ENCODE peak calls at places on chromosomes 13 and 19, in ten cellular contexts. N is IMR-90; A is fibroblast of lung; I is CD8-positive, alpha-beta T cell; Y is heart left ventricle; E is naive thymus-derived CD4-positive, alpha-beta T cell; H is lung; K is lower lobe of right lung; W is body of pancreas; V is pancreas. Z is an unnamed sample. For H3K27me3 and H3K4me1, the result is how much of the 10 kb centered on the place peaks cover.

GRCh38 chr13:110616103-110617101 is 1.1 kb downstream of the NAXD start:
- DNase-seq in H (peak), Y (no peak), I (peak), V (peak), N (peak), A (peak), W (peak), E (peak), K (no peak), Z (no peak)

GRCh38 chr19:10259162-10259905 is 7.3 kb downstream of the MRPL4 start:
- DNase-seq in A (peak), N (peak), Y (peak), K (peak), H (peak), W (peak), I (peak), V (peak), E (peak), Z (peak)

GRCh38 chr19:4713384-4713951 is 10.2 kb downstream of the DPP9 start:
- DNase-seq in W (peak), H (peak), I (no peak), N (peak), E (no peak), K (no peak), Y (peak), V (peak), A (peak), Z (peak)

GRCh38 chr13:57716295-57716694 is 84.8 kb downstream of the PCDH17 start:
- DNase-seq in I (no peak), N (no peak), H (peak), V (no peak), W (peak), Y (no peak), E (no peak), A (no peak), K (no peak), Z (no peak)

GRCh38 chr19:8017808-8018207 is 12.4 kb upstream of the ELAVL1 start:
- DNase-seq in Y (no peak), N (no peak), V (no peak), H (no peak), A (no peak), W (no peak), E (peak), K (peak), I (peak), Z (no peak)

GRCh38 chr13:82010780-82011179 is 1669.9 kb upstream of the SPRY2 start:
- DNase-seq in A (peak), Y (no peak), H (no peak), W (no peak), N (no peak), I (no peak), K (no peak), V (no peak), E (no peak), Z (no peak)

GRCh38 chr13:31044658-31045620 is 112.5 kb downstream of the TEX26 start:
- DNase-seq in V (no peak), E (no peak), A (no peak), W (no peak), K (no peak), Y (no peak), I (no peak), N (no peak), H (no peak), Z (no peak)

GRCh38 chr13:42580644-42581043 is 6.7 kb downstream of the TNFSF11 start:
- DNase-seq in V (no peak), W (no peak), E (no peak), Y (no peak), I (no peak), H (no peak), A (no peak), N (no peak), K (no peak), Z (no peak)

GRCh38 chr13:42876810-42877550 is 95.6 kb downstream of the FAM216B start:
- DNase-seq in K (no peak), H (no peak), Y (no peak), V (no peak), N (peak), A (peak), I (no peak), E (no peak), W (no peak), Z (no peak)

GRCh38 chr19:14871619-14872230 is 14.2 kb downstream of the OR7A17 start:
- DNase-seq in K (no peak), A (no peak), E (no peak), V (no peak), I (no peak), H (no peak), W (no peak), Y (no peak), N (peak), Z (no peak)

GRCh38 chr19:47776568-47776967 is 1.9 kb upstream of the SELENOW start:
- DNase-seq in K (no peak), N (no peak), V (no peak), H (no peak), I (no peak), Y (no peak), W (no peak), E (no peak), A (peak), Z (no peak)

GRCh38 chr13:25037057-25037813 is 58.7 kb upstream of the PABPC3 start:
- DNase-seq in H (peak), W (peak), Y (no peak), E (peak), A (peak), V (peak), K (no peak), I (peak), N (peak), Z (no peak)

GRCh38 chr13:105276571-105276970 is 1258.9 kb downstream of the EFNB2 start:
- DNase-seq in W (no peak), A (no peak), K (no peak), V (no peak), I (no peak), N (no peak), H (no peak), E (no peak), Y (no peak), Z (no peak)

GRCh38 chr13:73158851-73159250 is 100.0 kb downstream of the KLF5 start:
- DNase-seq in W (no peak), N (peak), H (no peak), K (no peak), I (no peak), A (peak), Y (no peak), E (no peak), V (no peak), Z (no peak)

DNA sequence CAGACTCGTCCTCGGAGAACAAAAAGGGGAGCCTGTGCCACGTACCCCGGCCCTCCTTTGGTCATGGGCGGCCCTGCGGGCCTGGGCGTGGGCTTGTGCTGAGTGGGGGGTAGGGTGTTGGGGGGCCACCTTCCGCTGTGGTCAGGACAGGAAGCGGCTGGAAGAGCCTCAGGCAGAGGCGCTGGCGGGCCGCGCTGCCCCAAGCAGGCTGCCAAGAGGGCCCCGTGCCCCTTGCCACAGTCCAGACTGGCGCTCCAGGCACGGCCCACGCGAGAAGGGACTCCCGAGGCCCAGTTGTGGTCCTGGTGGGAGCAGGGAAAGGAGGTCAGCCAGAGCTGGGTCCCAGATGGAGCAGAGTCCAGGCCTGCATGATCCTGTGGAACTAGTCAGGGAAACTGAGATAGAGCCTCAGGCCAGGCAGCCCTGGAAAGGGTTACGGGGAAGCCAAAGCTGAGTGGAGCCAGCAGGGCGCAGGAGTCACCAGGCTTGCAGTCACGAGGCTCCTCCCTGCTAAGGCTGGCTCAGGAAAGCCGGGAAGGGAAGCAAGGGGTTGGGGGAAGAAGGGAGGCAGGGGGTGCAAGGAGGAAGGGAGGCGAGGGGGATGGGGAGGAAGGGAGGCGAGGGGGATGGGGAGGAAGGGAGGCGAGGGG is 135.0 kb downstream of the CRYL1 start:
- DNase-seq in K (no peak), A (no peak), I (no peak), H (no peak), Y (no peak), V (no peak), E (no peak), W (no peak), N (no peak), Z (peak)
- H3K27ac ChIP-seq in K (no peak), A (no peak), I (no peak), H (no peak), Y (no peak), V (no peak), E (no peak), W (no peak), N (no peak), Z (no peak)

GRCh38 chr19:46634656-46635218 is 1.3 kb downstream of the GNG8 start:
- DNase-seq in Y (no peak), V (no peak), H (no peak), K (no peak), N (no peak), I (no peak), E (no peak), A (no peak), W (no peak), Z (no peak)
- H3K27me3 ChIP-seq in Y (under half), V (under half), H (under half), K (under half), N (under half), I (under half), E (under half), A (under half), W (under half), Z (under half)

GRCh38 chr19:13092206-13092605 is 10.5 kb downstream of the LYL1 start:
- DNase-seq in A (no peak), E (no peak), V (no peak), H (no peak), I (no peak), Y (no peak), N (no peak), W (no peak), K (no peak), Z (no peak)
- H3K4me1 ChIP-seq in A (under half), E (under half), V (under half), H (under half), I (under half), Y (under half), N (under half), W (under half), K (half or more), Z (under half)

GRCh38 chr19:18453269-18454024 is 15.5 kb upstream of the ISYNA1 start:
- DNase-seq in H (no peak), A (no peak), I (no peak), N (peak), V (no peak), W (no peak), K (no peak), E (no peak), Y (no peak), Z (no peak)
- H3K27ac ChIP-seq in H (no peak), A (no peak), I (no peak), N (no peak), V (no peak), W (no peak), K (no peak), E (no peak), Y (no peak), Z (no peak)

DNA sequence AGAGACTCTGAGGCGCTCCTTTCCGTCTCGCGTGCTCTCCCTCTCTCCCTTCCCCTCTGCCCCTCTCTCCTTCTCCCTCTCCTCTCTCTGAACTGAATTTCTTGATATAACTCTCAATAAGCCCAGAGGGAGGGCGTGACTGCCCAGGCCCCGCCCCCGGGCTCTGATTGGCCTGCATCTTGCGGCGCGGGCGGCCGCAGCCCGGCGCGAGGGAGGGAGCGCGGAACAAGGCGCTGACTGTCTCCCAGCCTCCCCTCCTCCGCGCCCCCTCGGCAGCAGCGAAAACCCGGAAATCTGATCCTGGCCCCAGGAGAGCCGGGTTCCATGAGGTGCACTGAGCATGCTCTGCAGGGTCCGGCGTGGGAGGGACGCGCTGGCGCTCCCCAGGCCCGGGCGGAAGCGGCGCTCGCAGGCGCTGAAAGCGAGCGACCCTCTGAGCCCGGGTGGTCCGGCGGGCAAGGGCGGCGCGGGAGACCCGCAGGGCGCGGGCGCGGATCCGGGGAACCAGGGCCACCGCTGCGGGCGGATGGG is at the start of gene PCDH9:
- DNase-seq in Y (peak), E (peak), H (peak), K (peak), V (peak), N (peak), A (peak), W (peak), I (peak), Z (peak)
- H3K27me3 ChIP-seq in Y (under half), E (under half), H (under half), K (under half), V (under half), N (under half), A (under half), W (under half), I (under half), Z (under half)